ENCODE peak calls at places on chromosomes 5 and 9, in four cellular contexts. U is MM.1S, J is AG04450, N is brain microvascular endothelial cell. Q is an unnamed sample.

GRCh38 chr9:93189369-93190132 is 5.6 kb downstream of the WNK2 start:
- DNase-seq in U (no peak), N (no peak), J (no peak), Q (no peak)

GRCh38 chr9:95506692-95507455 is 9.9 kb downstream of the PTCH1 start:
- DNase-seq in J (no peak), U (peak; percentile 42), N (peak; percentile 46), Q (peak; percentile 54)

GRCh38 chr9:81374881-81375280 is 314.5 kb downstream of the TLE1 start:
- DNase-seq in U (no peak), N (no peak), J (no peak), Q (no peak)

GRCh38 chr5:173248481-173248880 is 13.5 kb upstream of the NKX2-5 start:
- DNase-seq in N (no peak), J (no peak), U (no peak), Q (no peak)

GRCh38 chr9:89428901-89429890 is 68.7 kb downstream of the SEMA4D start:
- DNase-seq in N (no peak), U (no peak), J (no peak), Q (peak; percentile 64)

GRCh38 chr9:99356512-99356971 is 134.5 kb downstream of the SEC61B start:
- DNase-seq in N (no peak), J (no peak), U (no peak), Q (no peak)

GRCh38 chr9:132412089-132412488 is 2.1 kb downstream of the CFAP77 start:
- DNase-seq in J (no peak), U (no peak), N (peak; percentile 9), Q (peak; percentile 32)

GRCh38 chr5:60332244-60333018 is 367.5 kb downstream of the DEPDC1B start:
- DNase-seq in N (peak; percentile 38), J (no peak), U (no peak), Q (peak; percentile 19)

GRCh38 chr5:10552183-10553143 is 11.4 kb upstream of the ANKRD33B start:
- DNase-seq in U (peak; percentile 30), N (peak; percentile 41), J (no peak), Q (peak; percentile 60)

GRCh38 chr9:119523508-119523907 is 154.3 kb upstream of the BRINP1 start:
- DNase-seq in J (no peak), N (no peak), U (no peak), Q (no peak)

GRCh38 chr5:71954329-71954728 is 152.9 kb upstream of the MAP1B start:
- DNase-seq in N (no peak), U (peak; percentile 11), J (no peak), Q (no peak)

GRCh38 chr9:99222416-99223280 is 566 bp downstream of the SEC61B start:
- DNase-seq in N (peak; percentile 29), J (no peak), U (no peak), Q (no peak)

GRCh38 chr9:128203024-128203841 is at the start of gene DNM1:
- DNase-seq in N (no peak), J (no peak), U (peak; percentile 67), Q (peak; percentile 98)

GRCh38 chr5:137498736-137499505 is at the start of gene SPOCK1:
- DNase-seq in U (peak; percentile 77), N (peak; percentile 47), J (no peak), Q (peak; percentile 91)

GRCh38 chr9:130034570-130034969 is 8.4 kb downstream of the FNBP1 start:
- DNase-seq in N (peak; percentile 73), U (no peak), J (peak; percentile 55), Q (no peak)

GRCh38 chr5:11863920-11864319 is 40.3 kb downstream of the CTNND2 start:
- DNase-seq in J (no peak), N (no peak), U (no peak), Q (no peak)

GRCh38 chr5:178284095-178284675 is 51.6 kb upstream of the PHYKPL start:
- DNase-seq in N (peak; percentile 16), U (peak; percentile 20), J (no peak), Q (no peak)

GRCh38 chr5:119402555-119402954 is 46.7 kb downstream of the TNFAIP8 start:
- DNase-seq in U (no peak), J (no peak), N (no peak), Q (no peak)

GRCh38 chr5:109865636-109866035 is 175.9 kb downstream of the MAN2A1 start:
- DNase-seq in U (no peak), N (peak; percentile 93), J (peak; percentile 93), Q (no peak)

GRCh38 chr5:154077692-154078091 is 38.9 kb downstream of the MFAP3 start:
- DNase-seq in J (no peak), N (no peak), U (no peak), Q (no peak)

GRCh38 chr5:92687793-92688467 is 893.1 kb downstream of the NR2F1-AS1 start:
- DNase-seq in N (peak; percentile 75), U (no peak), J (peak; percentile 38), Q (no peak)

GRCh38 chr9:124632077-124632621 is 125.0 kb upstream of the NR5A1 start:
- DNase-seq in N (no peak), U (no peak), J (no peak), Q (no peak)

GRCh38 chr5:179610109-179610902 is 13.2 kb downstream of the HNRNPH1 start:
- DNase-seq in N (no peak), J (no peak), U (no peak), Q (no peak)

GRCh38 chr5:96572864-96573512 is 89.2 kb upstream of the CAST start:
- DNase-seq in N (peak; percentile 96), J (peak; percentile 93), U (no peak), Q (no peak)

GRCh38 chr9:119179701-119180100 is 189.5 kb downstream of the BRINP1 start:
- DNase-seq in U (no peak), J (no peak), N (no peak), Q (no peak)

GRCh38 chr5:39578887-39579497 is 154.2 kb upstream of the DAB2 start:
- DNase-seq in N (no peak), J (no peak), U (peak; percentile 11), Q (no peak)

GRCh38 chr9:73039253-73039915 is 86.5 kb upstream of the ALDH1A1 start:
- DNase-seq in U (no peak), N (no peak), J (no peak), Q (no peak)

GRCh38 chr9:136093995-136094881 is 851 bp downstream of the NACC2 start:
- DNase-seq in N (peak; percentile 41), J (no peak), U (no peak), Q (no peak)

GRCh38 chr5:57036621-57037160 is 84.8 kb upstream of the MIER3 start:
- DNase-seq in U (no peak), N (no peak), J (no peak), Q (no peak)

GRCh38 chr5:34718516-34718915 is 62.4 kb downstream of the RAI14 start:
- DNase-seq in N (no peak), J (no peak), U (no peak), Q (no peak)

GRCh38 chr9:129866373-129867137 is 31.3 kb downstream of the USP20 start:
- DNase-seq in N (no peak), J (no peak), U (no peak), Q (no peak)

GRCh38 chr5:133761606-133762005 is 149.3 kb upstream of the FSTL4 start:
- DNase-seq in N (no peak), J (no peak), U (no peak), Q (no peak)

GRCh38 chr5:139658501-139658927 is 10.4 kb downstream of the CXXC5 start:
- DNase-seq in J (no peak), U (no peak), N (no peak), Q (no peak)

GRCh38 chr9:129322641-129323375 is 144.7 kb upstream of the IER5L start:
- DNase-seq in U (no peak), J (no peak), N (no peak), Q (no peak)

GRCh38 chr5:132293992-132294727 is at the start of gene SLC22A4:
- DNase-seq in N (peak; percentile 93), U (peak; percentile 86), J (peak; percentile 65), Q (peak; percentile 86)
- TF ChIP-seq CTCF in N (no peak), U (no peak), J (no peak), Q (no peak)

DNA sequence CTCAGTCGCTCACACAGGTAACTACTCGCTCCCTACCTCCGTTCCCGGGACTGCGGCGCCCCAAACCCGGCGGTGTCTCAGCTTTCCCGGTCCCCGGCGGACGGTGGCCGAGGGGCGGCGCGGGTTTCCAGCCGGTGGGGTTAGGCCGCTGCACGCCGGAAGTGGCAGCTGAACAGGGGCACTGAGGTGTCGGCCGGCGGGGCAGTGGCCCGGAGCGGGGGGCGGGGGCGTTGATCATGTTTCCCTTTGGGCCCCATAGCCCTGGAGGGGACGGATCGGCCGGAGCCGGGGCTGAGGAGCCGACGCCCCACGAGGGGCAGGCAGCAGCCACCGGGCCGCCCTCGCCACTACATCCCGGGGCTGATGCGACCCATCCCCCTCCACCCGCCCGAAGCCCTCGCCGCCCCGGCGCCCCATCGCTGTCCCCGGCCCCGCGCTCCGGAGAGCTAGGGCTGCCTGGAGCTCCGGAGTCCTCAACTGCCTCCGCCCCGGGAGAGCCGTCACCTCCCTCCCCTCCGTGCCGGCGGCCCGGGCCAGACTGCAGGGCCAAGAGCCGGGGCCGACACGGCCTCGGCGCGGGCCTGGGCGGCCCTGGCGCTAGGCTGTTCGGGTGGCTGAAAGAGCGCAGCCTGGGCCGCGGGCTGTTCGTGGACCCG is at the start of gene DCAF10:
- DNase-seq in J (peak; percentile 50), N (peak; percentile 73), U (peak; percentile 81), Q (peak; percentile 92)
- TF ChIP-seq CTCF in J (peak; percentile 10), N (no peak), U (no peak), Q (no peak)

GRCh38 chr5:111699976-111700375 is 57.0 kb downstream of the NREP start:
- DNase-seq in U (no peak), J (no peak), N (no peak), Q (no peak)
- TF ChIP-seq CTCF in U (no peak), J (no peak), N (no peak), Q (no peak)

GRCh38 chr9:63859475-63860215 is 1425.4 kb downstream of the FOXD4L5 start:
- DNase-seq in U (peak; percentile 6), N (no peak), J (no peak), Q (peak; percentile 47)
- TF ChIP-seq CTCF in U (no peak), N (no peak), J (no peak), Q (no peak)

DNA sequence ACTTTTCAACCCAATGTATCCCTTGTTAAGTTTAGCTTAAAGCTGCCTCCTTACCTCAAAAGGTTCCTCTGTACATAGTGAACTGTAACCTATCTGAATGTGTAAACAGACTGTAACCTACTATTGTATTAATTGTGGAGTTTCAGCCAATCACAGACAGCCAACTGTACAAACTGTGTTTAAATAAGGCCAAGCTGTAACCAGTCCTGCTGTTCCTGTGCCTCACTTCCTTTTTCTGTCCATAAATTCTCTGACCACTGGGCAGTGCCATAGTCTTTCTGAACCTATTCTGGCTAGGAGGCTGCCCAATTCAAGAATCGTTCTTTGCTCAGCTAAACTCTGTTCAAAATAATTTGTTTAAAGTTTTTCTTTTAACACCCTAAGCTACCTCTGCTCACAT is 74.7 kb upstream of the DAPK1 start:
- DNase-seq in U (no peak), N (no peak), J (no peak), Q (no peak)
- TF ChIP-seq CTCF in U (no peak), N (no peak), J (no peak), Q (no peak)

GRCh38 chr5:3077684-3078083 is 326.2 kb upstream of the IRX2 start:
- DNase-seq in U (no peak), J (no peak), N (no peak), Q (no peak)

GRCh38 chr5:3080366-3080765 is 328.9 kb upstream of the IRX2 start:
- DNase-seq in J (no peak), N (no peak), U (no peak), Q (no peak)

GRCh38 chr5:3075309-3075708 is 323.8 kb upstream of the IRX2 start:
- DNase-seq in U (no peak), J (no peak), N (no peak), Q (no peak)
- TF ChIP-seq CTCF in U (peak; percentile 8), J (no peak), N (peak; percentile 9), Q (no peak)

GRCh38 chr5:69364414-69364813 is 4.9 kb downstream of the AK6 start:
- DNase-seq in N (peak; percentile 13), U (no peak), J (no peak), Q (peak; percentile 26)
- TF ChIP-seq CTCF in N (peak; percentile 50), U (peak; percentile 40), J (peak; percentile 45), Q (peak; percentile 10)

GRCh38 chr9:134364391-134365114 is 38.3 kb downstream of the RXRA start:
- DNase-seq in J (no peak), U (no peak), N (no peak), Q (no peak)
- TF ChIP-seq CTCF in J (no peak), U (no peak), N (peak; percentile 52), Q (peak; percentile 27)

Q was measured in GM10248.